ENCODE peak calls at places on chromosomes 12 and 14, in ten cellular contexts. One of them, this sample, is unnamed.

GRCh38 chr12:93244514-93245077 is 133.1 kb upstream of the NUDT4 start:
- DNase-seq in endothelial cell of umbilical vein: no peak
- DNase-seq in hepatocyte: no peak
- DNase-seq in GM23338: no peak
- DNase-seq in HCT116: no peak
- DNase-seq in fibroblast of lung: no peak
- DNase-seq in mammary epithelial cell: no peak
- DNase-seq in PC-9: no peak
- DNase-seq in HepG2: no peak
- DNase-seq in PC-3: no peak
- DNase-seq in this sample: no peak

GRCh38 chr12:8697120-8697475 is 693 bp upstream of the RIMKLB start:
- DNase-seq in GM23338: peak
- DNase-seq in endothelial cell of umbilical vein: peak
- DNase-seq in HepG2: no peak
- DNase-seq in PC-9: no peak
- DNase-seq in HCT116: no peak
- DNase-seq in hepatocyte: peak
- DNase-seq in fibroblast of lung: peak
- DNase-seq in mammary epithelial cell: peak
- DNase-seq in PC-3: no peak
- DNase-seq in this sample: no peak

GRCh38 chr14:92930737-92931602 is 8.0 kb downstream of the CHGA start:
- DNase-seq in PC-9: no peak
- DNase-seq in GM23338: no peak
- DNase-seq in endothelial cell of umbilical vein: no peak
- DNase-seq in HCT116: no peak
- DNase-seq in HepG2: no peak
- DNase-seq in mammary epithelial cell: peak
- DNase-seq in fibroblast of lung: no peak
- DNase-seq in PC-3: no peak
- DNase-seq in hepatocyte: no peak
- DNase-seq in this sample: no peak

GRCh38 chr12:117853600-117853999 is 115.2 kb downstream of the KSR2 start:
- DNase-seq in PC-9: peak
- DNase-seq in hepatocyte: peak
- DNase-seq in PC-3: peak
- DNase-seq in HepG2: peak
- DNase-seq in mammary epithelial cell: peak
- DNase-seq in GM23338: no peak
- DNase-seq in fibroblast of lung: peak
- DNase-seq in HCT116: no peak
- DNase-seq in endothelial cell of umbilical vein: no peak
- DNase-seq in this sample: no peak

GRCh38 chr12:4118017-4118510 is 155.5 kb upstream of the CCND2 start:
- DNase-seq in GM23338: no peak
- DNase-seq in hepatocyte: peak
- DNase-seq in fibroblast of lung: peak
- DNase-seq in PC-9: no peak
- DNase-seq in mammary epithelial cell: peak
- DNase-seq in HepG2: no peak
- DNase-seq in endothelial cell of umbilical vein: no peak
- DNase-seq in HCT116: no peak
- DNase-seq in PC-3: no peak
- DNase-seq in this sample: no peak

GRCh38 chr14:91911474-91912032 is 35.9 kb downstream of the FBLN5 start:
- DNase-seq in endothelial cell of umbilical vein: peak
- DNase-seq in mammary epithelial cell: peak
- DNase-seq in HCT116: peak
- DNase-seq in HepG2: peak
- DNase-seq in PC-3: peak
- DNase-seq in hepatocyte: peak
- DNase-seq in GM23338: peak
- DNase-seq in PC-9: no peak
- DNase-seq in fibroblast of lung: peak
- DNase-seq in this sample: peak

GRCh38 chr12:46562625-46563228 is 190.2 kb upstream of the SLC38A2 start:
- DNase-seq in HCT116: no peak
- DNase-seq in HepG2: peak
- DNase-seq in mammary epithelial cell: peak
- DNase-seq in hepatocyte: no peak
- DNase-seq in fibroblast of lung: peak
- DNase-seq in PC-3: peak
- DNase-seq in endothelial cell of umbilical vein: peak
- DNase-seq in PC-9: no peak
- DNase-seq in GM23338: no peak
- DNase-seq in this sample: no peak

GRCh38 chr14:56195727-56196126 is 77.5 kb downstream of the PELI2 start:
- DNase-seq in hepatocyte: no peak
- DNase-seq in mammary epithelial cell: no peak
- DNase-seq in HCT116: no peak
- DNase-seq in endothelial cell of umbilical vein: peak
- DNase-seq in PC-9: no peak
- DNase-seq in fibroblast of lung: peak
- DNase-seq in PC-3: peak
- DNase-seq in GM23338: no peak
- DNase-seq in HepG2: no peak
- DNase-seq in this sample: peak

GRCh38 chr12:124297389-124297788 is 2.5 kb downstream of the RFLNA start:
- DNase-seq in hepatocyte: no peak
- DNase-seq in HepG2: no peak
- DNase-seq in PC-9: no peak
- DNase-seq in mammary epithelial cell: no peak
- DNase-seq in GM23338: no peak
- DNase-seq in PC-3: no peak
- DNase-seq in HCT116: no peak
- DNase-seq in endothelial cell of umbilical vein: no peak
- DNase-seq in fibroblast of lung: no peak
- DNase-seq in this sample: no peak

GRCh38 chr12:124297856-124298255 is 3.0 kb downstream of the RFLNA start:
- DNase-seq in PC-9: no peak
- DNase-seq in hepatocyte: no peak
- DNase-seq in fibroblast of lung: no peak
- DNase-seq in HepG2: no peak
- DNase-seq in PC-3: no peak
- DNase-seq in GM23338: no peak
- DNase-seq in HCT116: no peak
- DNase-seq in endothelial cell of umbilical vein: no peak
- DNase-seq in mammary epithelial cell: no peak
- DNase-seq in this sample: no peak

GRCh38 chr12:124295431-124296058 is 652 bp downstream of the RFLNA start:
- DNase-seq in GM23338: peak
- DNase-seq in HepG2: no peak
- DNase-seq in PC-9: no peak
- DNase-seq in HCT116: no peak
- DNase-seq in mammary epithelial cell: no peak
- DNase-seq in fibroblast of lung: no peak
- DNase-seq in hepatocyte: no peak
- DNase-seq in endothelial cell of umbilical vein: no peak
- DNase-seq in PC-3: no peak
- DNase-seq in this sample: no peak

GRCh38 chr12:124296295-124296915 is 1.5 kb downstream of the RFLNA start:
- DNase-seq in PC-9: no peak
- DNase-seq in GM23338: peak
- DNase-seq in PC-3: no peak
- DNase-seq in hepatocyte: peak
- DNase-seq in fibroblast of lung: no peak
- DNase-seq in HCT116: no peak
- DNase-seq in HepG2: no peak
- DNase-seq in mammary epithelial cell: no peak
- DNase-seq in endothelial cell of umbilical vein: peak
- DNase-seq in this sample: no peak

GRCh38 chr12:124296916-124297351 is 2.0 kb downstream of the RFLNA start:
- DNase-seq in fibroblast of lung: no peak
- DNase-seq in mammary epithelial cell: no peak
- DNase-seq in hepatocyte: no peak
- DNase-seq in PC-9: no peak
- DNase-seq in PC-3: no peak
- DNase-seq in GM23338: no peak
- DNase-seq in HepG2: peak
- DNase-seq in endothelial cell of umbilical vein: peak
- DNase-seq in HCT116: no peak
- DNase-seq in this sample: no peak
- TF ChIP-seq EZH2 in fibroblast of lung: peak
- TF ChIP-seq EZH2 in mammary epithelial cell: no peak
- TF ChIP-seq EZH2 in hepatocyte: no peak
- TF ChIP-seq EZH2 in PC-9: no peak
- TF ChIP-seq EZH2 in PC-3: no peak
- TF ChIP-seq EZH2 in GM23338: no peak
- TF ChIP-seq EZH2 in HepG2: no peak
- TF ChIP-seq EZH2 in endothelial cell of umbilical vein: no peak
- TF ChIP-seq EZH2 in HCT116: no peak
- TF ChIP-seq EZH2 in this sample: no peak

GRCh38 chr14:74457511-74457910 is 31.5 kb upstream of the SYNDIG1L start:
- DNase-seq in HCT116: no peak
- DNase-seq in HepG2: no peak
- DNase-seq in PC-3: no peak
- DNase-seq in PC-9: no peak
- DNase-seq in GM23338: no peak
- DNase-seq in fibroblast of lung: no peak
- DNase-seq in mammary epithelial cell: no peak
- DNase-seq in endothelial cell of umbilical vein: no peak
- DNase-seq in hepatocyte: no peak
- DNase-seq in this sample: no peak

GRCh38 chr14:74456684-74457083 is 30.7 kb upstream of the SYNDIG1L start:
- DNase-seq in GM23338: no peak
- DNase-seq in HCT116: no peak
- DNase-seq in HepG2: no peak
- DNase-seq in hepatocyte: no peak
- DNase-seq in PC-3: no peak
- DNase-seq in mammary epithelial cell: no peak
- DNase-seq in fibroblast of lung: no peak
- DNase-seq in endothelial cell of umbilical vein: no peak
- DNase-seq in PC-9: no peak
- DNase-seq in this sample: no peak

GRCh38 chr14:74459981-74460380 is 33.1 kb downstream of the NPC2 start:
- DNase-seq in GM23338: no peak
- DNase-seq in PC-9: no peak
- DNase-seq in PC-3: no peak
- DNase-seq in fibroblast of lung: no peak
- DNase-seq in mammary epithelial cell: no peak
- DNase-seq in HepG2: no peak
- DNase-seq in endothelial cell of umbilical vein: no peak
- DNase-seq in hepatocyte: no peak
- DNase-seq in HCT116: no peak
- DNase-seq in this sample: no peak

GRCh38 chr14:74462993-74463392 is 30.1 kb downstream of the NPC2 start:
- DNase-seq in HepG2: no peak
- DNase-seq in endothelial cell of umbilical vein: no peak
- DNase-seq in PC-9: no peak
- DNase-seq in hepatocyte: no peak
- DNase-seq in fibroblast of lung: no peak
- DNase-seq in PC-3: no peak
- DNase-seq in HCT116: no peak
- DNase-seq in GM23338: no peak
- DNase-seq in mammary epithelial cell: no peak
- DNase-seq in this sample: no peak

DNA sequence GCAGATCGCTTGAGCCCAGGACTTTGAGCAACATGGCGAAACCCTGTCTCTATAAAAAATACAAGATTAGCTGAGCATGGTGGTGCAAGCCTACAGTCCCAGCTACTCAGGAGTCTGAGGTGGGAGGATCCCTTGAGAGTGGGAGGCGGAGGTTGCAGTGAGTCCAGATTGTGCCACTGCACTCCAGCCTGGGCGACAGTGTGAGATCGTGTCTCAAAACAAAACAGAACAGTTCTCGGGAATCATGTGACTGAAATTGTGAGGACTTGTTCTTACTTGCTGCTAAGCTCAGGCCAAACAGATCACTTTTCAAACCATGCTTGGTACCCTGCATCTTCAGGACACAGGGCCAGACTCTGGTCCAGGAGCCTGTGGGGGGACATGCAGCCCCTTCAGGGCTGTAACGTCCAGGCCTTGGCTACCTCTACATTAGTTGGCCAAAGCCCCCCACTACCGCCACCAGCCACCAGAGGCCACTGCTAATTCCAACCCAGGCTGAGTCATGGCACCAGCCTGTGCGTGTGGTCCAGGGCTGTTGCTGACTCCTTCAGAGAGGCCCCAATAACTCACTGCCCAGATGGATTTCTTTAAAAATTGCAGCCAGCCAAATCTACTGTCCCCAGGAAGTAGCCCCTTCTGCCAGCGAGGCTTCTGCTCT is 33.4 kb upstream of the SYNDIG1L start:
- DNase-seq in endothelial cell of umbilical vein: peak
- DNase-seq in hepatocyte: peak
- DNase-seq in HepG2: peak
- DNase-seq in mammary epithelial cell: peak
- DNase-seq in PC-9: peak
- DNase-seq in PC-3: peak
- DNase-seq in fibroblast of lung: peak
- DNase-seq in HCT116: no peak
- DNase-seq in GM23338: peak
- DNase-seq in this sample: peak
- H2AFZ ChIP-seq in endothelial cell of umbilical vein: no peak
- H2AFZ ChIP-seq in hepatocyte: no peak
- H2AFZ ChIP-seq in HepG2: no peak
- H2AFZ ChIP-seq in mammary epithelial cell: peak
- H2AFZ ChIP-seq in PC-9: no peak
- H2AFZ ChIP-seq in PC-3: no peak
- H2AFZ ChIP-seq in fibroblast of lung: no peak
- H2AFZ ChIP-seq in HCT116: peak
- H2AFZ ChIP-seq in GM23338: peak
- H2AFZ ChIP-seq in this sample: no peak

GRCh38 chr14:31660728-31661127 is 99.5 kb downstream of the NUBPL start:
- DNase-seq in PC-9: no peak
- DNase-seq in HCT116: no peak
- DNase-seq in GM23338: no peak
- DNase-seq in mammary epithelial cell: no peak
- DNase-seq in HepG2: no peak
- DNase-seq in endothelial cell of umbilical vein: no peak
- DNase-seq in fibroblast of lung: no peak
- DNase-seq in PC-3: no peak
- DNase-seq in hepatocyte: no peak
- DNase-seq in this sample: no peak

GRCh38 chr14:31657917-31658316 is 96.7 kb downstream of the NUBPL start:
- DNase-seq in endothelial cell of umbilical vein: no peak
- DNase-seq in fibroblast of lung: no peak
- DNase-seq in HepG2: no peak
- DNase-seq in HCT116: no peak
- DNase-seq in hepatocyte: no peak
- DNase-seq in PC-9: no peak
- DNase-seq in PC-3: peak
- DNase-seq in GM23338: no peak
- DNase-seq in mammary epithelial cell: no peak
- DNase-seq in this sample: no peak

GRCh38 chr14:31659278-31659677 is 98.1 kb downstream of the NUBPL start:
- DNase-seq in HCT116: no peak
- DNase-seq in hepatocyte: no peak
- DNase-seq in PC-9: no peak
- DNase-seq in PC-3: no peak
- DNase-seq in mammary epithelial cell: no peak
- DNase-seq in HepG2: no peak
- DNase-seq in endothelial cell of umbilical vein: no peak
- DNase-seq in GM23338: no peak
- DNase-seq in fibroblast of lung: no peak
- DNase-seq in this sample: no peak

DNA sequence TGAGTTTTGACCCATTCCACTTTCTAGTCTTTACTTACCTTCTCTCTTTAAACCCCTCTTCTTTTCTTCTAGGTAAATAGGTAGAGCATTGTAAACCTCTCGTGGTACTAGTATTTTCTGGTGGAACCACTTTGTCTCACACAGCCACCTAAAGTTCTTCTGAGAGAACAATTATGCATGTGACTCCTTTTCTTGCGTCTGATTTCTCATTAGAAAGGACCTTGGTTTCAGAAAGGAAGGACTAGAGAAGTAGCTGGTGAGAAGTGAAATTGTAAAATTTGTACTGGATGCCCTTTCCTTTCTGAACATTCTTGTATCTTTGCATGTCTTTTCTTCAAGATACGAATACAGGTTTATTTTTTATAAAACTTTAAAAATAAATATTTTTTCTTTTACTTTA is 99.0 kb downstream of the NUBPL start:
- DNase-seq in mammary epithelial cell: no peak
- DNase-seq in PC-9: no peak
- DNase-seq in PC-3: no peak
- DNase-seq in hepatocyte: no peak
- DNase-seq in HepG2: no peak
- DNase-seq in HCT116: no peak
- DNase-seq in fibroblast of lung: no peak
- DNase-seq in GM23338: no peak
- DNase-seq in endothelial cell of umbilical vein: no peak
- DNase-seq in this sample: no peak
- H3K4me2 ChIP-seq in mammary epithelial cell: no peak
- H3K4me2 ChIP-seq in PC-9: no peak
- H3K4me2 ChIP-seq in PC-3: no peak
- H3K4me2 ChIP-seq in hepatocyte: no peak
- H3K4me2 ChIP-seq in HepG2: no peak
- H3K4me2 ChIP-seq in HCT116: no peak
- H3K4me2 ChIP-seq in fibroblast of lung: no peak
- H3K4me2 ChIP-seq in GM23338: no peak
- H3K4me2 ChIP-seq in endothelial cell of umbilical vein: no peak
- H3K4me2 ChIP-seq in this sample: no peak

GRCh38 chr12:6569786-6570185 is 1.7 kb upstream of the NOP2 start:
- DNase-seq in GM23338: no peak
- DNase-seq in PC-9: no peak
- DNase-seq in endothelial cell of umbilical vein: no peak
- DNase-seq in mammary epithelial cell: no peak
- DNase-seq in hepatocyte: no peak
- DNase-seq in HepG2: no peak
- DNase-seq in PC-3: no peak
- DNase-seq in fibroblast of lung: no peak
- DNase-seq in HCT116: no peak
- DNase-seq in this sample: no peak

GRCh38 chr12:6570264-6570887 is 2.3 kb upstream of the NOP2 start:
- DNase-seq in PC-3: peak
- DNase-seq in mammary epithelial cell: no peak
- DNase-seq in PC-9: peak
- DNase-seq in hepatocyte: peak
- DNase-seq in HCT116: peak
- DNase-seq in HepG2: peak
- DNase-seq in GM23338: peak
- DNase-seq in fibroblast of lung: peak
- DNase-seq in endothelial cell of umbilical vein: peak
- DNase-seq in this sample: peak

GRCh38 chr12:6567112-6567680 is 895 bp downstream of the NOP2 start:
- DNase-seq in HCT116: no peak
- DNase-seq in fibroblast of lung: no peak
- DNase-seq in PC-9: no peak
- DNase-seq in hepatocyte: no peak
- DNase-seq in endothelial cell of umbilical vein: peak
- DNase-seq in PC-3: peak
- DNase-seq in HepG2: no peak
- DNase-seq in GM23338: no peak
- DNase-seq in mammary epithelial cell: no peak
- DNase-seq in this sample: no peak

GRCh38 chr12:6569312-6569711 is 1.2 kb upstream of the NOP2 start:
- DNase-seq in HepG2: no peak
- DNase-seq in PC-9: no peak
- DNase-seq in fibroblast of lung: no peak
- DNase-seq in HCT116: no peak
- DNase-seq in hepatocyte: no peak
- DNase-seq in GM23338: no peak
- DNase-seq in PC-3: no peak
- DNase-seq in endothelial cell of umbilical vein: no peak
- DNase-seq in mammary epithelial cell: no peak
- DNase-seq in this sample: no peak

GRCh38 chr12:6567824-6568617 is at the start of gene NOP2:
- DNase-seq in fibroblast of lung: peak
- DNase-seq in PC-3: peak
- DNase-seq in hepatocyte: peak
- DNase-seq in GM23338: peak
- DNase-seq in mammary epithelial cell: peak
- DNase-seq in endothelial cell of umbilical vein: peak
- DNase-seq in PC-9: peak
- DNase-seq in HCT116: peak
- DNase-seq in HepG2: peak
- DNase-seq in this sample: peak
- TF ChIP-seq EZH2 in fibroblast of lung: no peak
- TF ChIP-seq EZH2 in PC-3: no peak
- TF ChIP-seq EZH2 in hepatocyte: no peak
- TF ChIP-seq EZH2 in GM23338: no peak
- TF ChIP-seq EZH2 in mammary epithelial cell: no peak
- TF ChIP-seq EZH2 in endothelial cell of umbilical vein: no peak
- TF ChIP-seq EZH2 in PC-9: no peak
- TF ChIP-seq EZH2 in HCT116: no peak
- TF ChIP-seq EZH2 in HepG2: no peak
- TF ChIP-seq EZH2 in this sample: no peak

This sample was measured in DND-41.